ENCODE peak calls at places on chromosomes 7 and 10, in four cellular contexts. U, R, O and X are unnamed samples.

GRCh38 chr10:114502071-114502470 is 97.8 kb upstream of the AFAP1L2 start:
- DNase-seq in R (no peak), O (no peak), U (no peak), X (peak; percentile 84)

GRCh38 chr7:537911-538634 is 18.4 kb upstream of the PDGFA start:
- DNase-seq in O (no peak), R (no peak), U (no peak), X (peak; percentile 71)

GRCh38 chr7:134780166-134780853 is 876 bp downstream of the CALD1 start:
- DNase-seq in U (no peak), R (no peak), O (no peak), X (no peak)

GRCh38 chr10:73874267-73875138 is at the start of gene CAMK2G:
- DNase-seq in O (peak; percentile 63), U (peak; percentile 80), R (peak; percentile 88), X (peak; percentile 27)

GRCh38 chr10:126042906-126043305 is 146.5 kb downstream of the FANK1 start:
- DNase-seq in U (no peak), O (no peak), R (no peak), X (no peak)

GRCh38 chr7:135718794-135719436 is 9.1 kb downstream of the SLC13A4 start:
- DNase-seq in R (no peak), O (no peak), U (no peak), X (no peak)

GRCh38 chr7:128904381-128905197 is 5.9 kb downstream of the KCP start:
- DNase-seq in O (no peak), R (no peak), U (peak; percentile 35), X (no peak)

GRCh38 chr7:113810108-113810748 is 108.6 kb downstream of the PPP1R3A start:
- DNase-seq in O (no peak), R (no peak), U (no peak), X (no peak)

GRCh38 chr7:112136707-112137008 is 69.5 kb downstream of the DOCK4 start:
- DNase-seq in R (no peak), U (no peak), O (no peak), X (no peak)

GRCh38 chr7:13563676-13564075 is 425.8 kb downstream of the ETV1 start:
- DNase-seq in R (no peak), O (no peak), U (no peak), X (no peak)

GRCh38 chr7:71733108-71733870 is 601.3 kb downstream of the GALNT17 start:
- DNase-seq in U (peak; percentile 39), O (peak; percentile 34), R (peak; percentile 81), X (peak; percentile 4)

GRCh38 chr7:16359201-16359600 is 62.1 kb downstream of the CRPPA start:
- DNase-seq in R (no peak), O (no peak), U (no peak), X (no peak)

GRCh38 chr10:110492069-110492782 is 5.5 kb upstream of the DUSP5 start:
- DNase-seq in U (no peak), R (no peak), O (no peak), X (no peak)